ENCODE peak calls at places on chromosome 18, in six cellular contexts. Z is MCF 10A, B is posterior cingulate gyrus, M is activated T-helper 1 cell treated with Interleukin-2 at 50 U/mL for 16 hours, O is A549, Q is astrocyte of the cerebellum. C is an unnamed sample.
A peak's percentile ranks its signal among the peaks of the same experiment; 100 is the strongest.

GRCh38 chr18:77098554-77099174 is 33.9 kb downstream of the MBP start:
- DNase-seq in Z (no peak), B (no peak), M (no peak), O (no peak), Q (no peak), C (peak; percentile 75)

GRCh38 chr18:31596081-31596872 is 4.6 kb downstream of the TTR start:
- DNase-seq in Z (no peak), B (no peak), M (no peak), O (peak; percentile 5), Q (no peak), C (no peak)

GRCh38 chr18:8391068-8391467 is 218.2 kb upstream of the RAB12 start:
- DNase-seq in Z (no peak), B (no peak), M (no peak), O (no peak), Q (no peak), C (no peak)

GRCh38 chr18:63752661-63753060 is 22.6 kb upstream of the SERPINB7 start:
- DNase-seq in Z (no peak), B (no peak), M (no peak), O (no peak), Q (no peak), C (no peak)

GRCh38 chr18:48249841-48250240 is 159.3 kb downstream of the ZBTB7C start:
- DNase-seq in Z (no peak), B (no peak), M (no peak), O (no peak), Q (no peak), C (no peak)

GRCh38 chr18:47595816-47596501 is 334.5 kb downstream of the SMAD2 start:
- DNase-seq in Z (peak; percentile 38), B (peak; percentile 15), M (no peak), O (peak; percentile 9), Q (no peak), C (no peak)

GRCh38 chr18:60549338-60549960 is 176.9 kb upstream of the MC4R start:
- DNase-seq in Z (peak; percentile 53), B (no peak), M (no peak), O (peak; percentile 58), Q (peak; percentile 70), C (peak; percentile 37)

GRCh38 chr18:3451989-3452749 is 2.2 kb downstream of the TGIF1 start:
- DNase-seq in Z (peak; percentile 61), B (no peak), M (peak; percentile 12), O (peak; percentile 71), Q (no peak), C (peak; percentile 62)

GRCh38 chr18:58097127-58097906 is 53.3 kb downstream of the NEDD4L start:
- DNase-seq in Z (no peak), B (no peak), M (no peak), O (no peak), Q (no peak), C (no peak)

GRCh38 chr18:54217624-54218023 is 6.8 kb downstream of the MBD2 start:
- DNase-seq in Z (no peak), B (no peak), M (no peak), O (no peak), Q (no peak), C (no peak)

GRCh38 chr18:79382681-79383387 is 12.9 kb upstream of the NFATC1 start:
- DNase-seq in Z (no peak), B (no peak), M (no peak), O (no peak), Q (no peak), C (peak; percentile 15)

GRCh38 chr18:30387401-30387800 is 655.1 kb downstream of the DSC3 start:
- DNase-seq in Z (peak; percentile 81), B (no peak), M (no peak), O (no peak), Q (no peak), C (no peak)

GRCh38 chr18:3093624-3094354 is 80.8 kb upstream of the LPIN2 start:
- DNase-seq in Z (no peak), B (no peak), M (no peak), O (no peak), Q (no peak), C (no peak)

GRCh38 chr18:60668583-60668982 is 296.0 kb upstream of the MC4R start:
- DNase-seq in Z (no peak), B (no peak), M (no peak), O (no peak), Q (no peak), C (no peak)

GRCh38 chr18:55121397-55122170 is 162.3 kb upstream of the CCDC68 start:
- DNase-seq in Z (no peak), B (no peak), M (no peak), O (no peak), Q (no peak), C (no peak)

GRCh38 chr18:61579581-61579980 is 246.4 kb downstream of the CDH20 start:
- DNase-seq in Z (no peak), B (no peak), M (no peak), O (no peak), Q (no peak), C (no peak)

GRCh38 chr18:70907673-70908072 is 618.8 kb downstream of the SOCS6 start:
- DNase-seq in Z (peak; percentile 49), B (no peak), M (no peak), O (peak; percentile 58), Q (no peak), C (no peak)

GRCh38 chr18:5868218-5868904 is 27.0 kb downstream of the TMEM200C start:
- DNase-seq in Z (peak; percentile 42), B (peak; percentile 67), M (no peak), O (peak; percentile 76), Q (peak; percentile 90), C (peak; percentile 87)

GRCh38 chr18:12455511-12455910 is 47.8 kb downstream of the PRELID3A start:
- DNase-seq in Z (no peak), B (peak; percentile 85), M (no peak), O (no peak), Q (no peak), C (no peak)

GRCh38 chr18:64097497-64097896 is 51.4 kb downstream of the LINC00305 start:
- DNase-seq in Z (no peak), B (no peak), M (no peak), O (no peak), Q (peak; percentile 1), C (no peak)

GRCh38 chr18:830315-830901 is 18.4 kb upstream of the YES1 start:
- DNase-seq in Z (peak; percentile 23), B (no peak), M (no peak), O (no peak), Q (no peak), C (peak; percentile 35)

GRCh38 chr18:36850527-36851201 is 21.7 kb downstream of the KIAA1328 start:
- DNase-seq in Z (peak; percentile 73), B (no peak), M (no peak), O (peak; percentile 50), Q (peak; percentile 71), C (no peak)

GRCh38 chr18:45571714-45572113 is 43.6 kb upstream of the SLC14A2 start:
- DNase-seq in Z (no peak), B (no peak), M (no peak), O (no peak), Q (no peak), C (no peak)

GRCh38 chr18:73940721-73941120 is 206.9 kb downstream of the FBXO15 start:
- DNase-seq in Z (no peak), B (no peak), M (no peak), O (no peak), Q (no peak), C (no peak)

GRCh38 chr18:58845913-58846312 is 18.8 kb upstream of the ZNF532 start:
- DNase-seq in Z (no peak), B (no peak), M (no peak), O (no peak), Q (no peak), C (no peak)

GRCh38 chr18:79393626-79394401 is 1.9 kb upstream of the NFATC1 start:
- DNase-seq in Z (peak; percentile 69), B (peak; percentile 42), M (no peak), O (peak; percentile 71), Q (peak; percentile 63), C (peak; percentile 98)

GRCh38 chr18:11991021-11991770 is 9.9 kb downstream of the IMPA2 start:
- DNase-seq in Z (no peak), B (no peak), M (no peak), O (no peak), Q (no peak), C (no peak)

GRCh38 chr18:48541026-48541746 is 2.4 kb downstream of the CTIF start:
- DNase-seq in Z (peak; percentile 72), B (peak; percentile 69), M (no peak), O (peak; percentile 57), Q (peak; percentile 63), C (peak; percentile 95)

GRCh38 chr18:13810950-13811485 is 12.9 kb upstream of the MC5R start:
- DNase-seq in Z (no peak), B (no peak), M (no peak), O (no peak), Q (no peak), C (no peak)

GRCh38 chr18:76970749-76971148 is 148.4 kb downstream of the ZNF236 start:
- DNase-seq in Z (no peak), B (no peak), M (no peak), O (no peak), Q (no peak), C (no peak)

GRCh38 chr18:54776282-54776977 is 51.8 kb upstream of the RAB27B start:
- DNase-seq in Z (peak; percentile 98), B (no peak), M (no peak), O (peak; percentile 92), Q (peak; percentile 96), C (peak; percentile 44)

GRCh38 chr18:3538456-3538855 is 88.5 kb downstream of the TGIF1 start:
- DNase-seq in Z (no peak), B (no peak), M (no peak), O (no peak), Q (no peak), C (no peak)

GRCh38 chr18:54411781-54412180 is 54.1 kb downstream of the C18orf54 start:
- DNase-seq in Z (no peak), B (no peak), M (no peak), O (no peak), Q (no peak), C (no peak)

GRCh38 chr18:36504928-36505327 is 207.4 kb downstream of the FHOD3 start:
- DNase-seq in Z (peak; percentile 14), B (no peak), M (no peak), O (no peak), Q (no peak), C (no peak)